ENCODE peak calls at places on chromosomes 2 and 18, in seven cellular contexts. R is AG04449, V is progenitor cell of endocrine pancreas, N is left ventricle myocardium inferior, P is RWPE2, X is GM13976, U is A549. E is an unnamed sample.

GRCh38 chr2:39919511-39920317 is 140.7 kb upstream of the THUMPD2 start:
- DNase-seq in R (no peak), V (no peak), N (no peak), P (no peak), X (no peak), U (no peak), E (no peak)

GRCh38 chr2:159211447-159212396 is 74.8 kb downstream of the WDSUB1 start:
- DNase-seq in R (no peak), V (no peak), N (no peak), P (no peak), X (no peak), U (no peak), E (no peak)

GRCh38 chr2:144480257-144480656 is 39.7 kb downstream of the ZEB2 start:
- DNase-seq in R (peak), V (no peak), N (no peak), P (no peak), X (no peak), U (no peak), E (no peak)

GRCh38 chr18:12306752-12307151 is 1.3 kb upstream of the TUBB6 start:
- DNase-seq in R (no peak), V (no peak), N (no peak), P (no peak), X (no peak), U (no peak), E (no peak)

GRCh38 chr2:177598321-177598922 is 205.8 kb downstream of the AGPS start:
- DNase-seq in R (no peak), V (no peak), N (peak), P (no peak), X (no peak), U (no peak), E (peak)

GRCh38 chr18:32301976-32302743 is 112.3 kb downstream of the MEP1B start:
- DNase-seq in R (no peak), V (no peak), N (no peak), P (no peak), X (peak), U (peak), E (no peak)

GRCh38 chr2:144242311-144242710 is 277.6 kb downstream of the ZEB2 start:
- DNase-seq in R (no peak), V (no peak), N (no peak), P (no peak), X (no peak), U (no peak), E (no peak)

GRCh38 chr2:105371810-105372209 is 27.0 kb downstream of the FHL2 start:
- DNase-seq in R (no peak), V (no peak), N (no peak), P (no peak), X (no peak), U (no peak), E (no peak)

GRCh38 chr2:218716070-218716469 is 5.4 kb downstream of the TTLL4 start:
- DNase-seq in R (no peak), V (no peak), N (no peak), P (no peak), X (no peak), U (no peak), E (no peak)

GRCh38 chr18:57595347-57595746 is 8.8 kb upstream of the FECH start:
- DNase-seq in R (no peak), V (no peak), N (no peak), P (no peak), X (no peak), U (no peak), E (no peak)

GRCh38 chr2:88601302-88601701 is 26.0 kb downstream of the EIF2AK3 start:
- DNase-seq in R (no peak), V (no peak), N (no peak), P (no peak), X (no peak), U (no peak), E (no peak)

GRCh38 chr2:183488421-183488820 is 364.2 kb downstream of the NUP35 start:
- DNase-seq in R (no peak), V (no peak), N (no peak), P (no peak), X (no peak), U (no peak), E (no peak)

GRCh38 chr2:56184500-56184996 is 758 bp downstream of the CCDC85A start:
- DNase-seq in R (no peak), V (peak), N (no peak), P (peak), X (peak), U (peak), E (no peak)

GRCh38 chr18:39946623-39947061 is 2008.4 kb upstream of the PIK3C3 start:
- DNase-seq in R (peak), V (no peak), N (no peak), P (peak), X (no peak), U (peak), E (no peak)

GRCh38 chr2:158578703-158579330 is 122.1 kb downstream of the PKP4 start:
- DNase-seq in R (no peak), V (no peak), N (no peak), P (no peak), X (peak), U (no peak), E (no peak)

GRCh38 chr2:165203689-165204559 is at the start of gene SCN3A:
- DNase-seq in R (no peak), V (no peak), N (no peak), P (no peak), X (no peak), U (peak), E (no peak)

GRCh38 chr18:59990121-59990818 is 90.5 kb downstream of the PMAIP1 start:
- DNase-seq in R (no peak), V (no peak), N (no peak), P (no peak), X (no peak), U (no peak), E (no peak)

GRCh38 chr2:206614825-206615224 is 27.5 kb upstream of the FAM237A start:
- DNase-seq in R (no peak), V (no peak), N (no peak), P (no peak), X (no peak), U (peak), E (no peak)

GRCh38 chr2:215189393-215189792 is 51.0 kb upstream of the ABCA12 start:
- DNase-seq in R (no peak), V (no peak), N (no peak), P (peak), X (no peak), U (no peak), E (no peak)

GRCh38 chr2:118731396-118731795 is 116.1 kb downstream of the EN1 start:
- DNase-seq in R (no peak), V (no peak), N (no peak), P (no peak), X (no peak), U (no peak), E (no peak)

GRCh38 chr2:236569593-236569973 is at the start of gene ACKR3:
- DNase-seq in R (peak), V (peak), N (peak), P (no peak), X (peak), U (peak), E (peak)

GRCh38 chr2:230938516-230939065 is 13.5 kb upstream of the GPR55 start:
- DNase-seq in R (no peak), V (no peak), N (no peak), P (no peak), X (no peak), U (no peak), E (no peak)

GRCh38 chr2:143646271-143646670 is 517.1 kb downstream of the ARHGAP15 start:
- DNase-seq in R (no peak), V (no peak), N (no peak), P (no peak), X (no peak), U (no peak), E (no peak)

GRCh38 chr2:206423147-206423546 is 20.2 kb upstream of the ADAM23 start:
- DNase-seq in R (no peak), V (no peak), N (no peak), P (no peak), X (no peak), U (peak), E (no peak)

GRCh38 chr2:216713691-216714411 is 18.5 kb upstream of the IGFBP5 start:
- DNase-seq in R (peak), V (no peak), N (peak), P (peak), X (no peak), U (peak), E (peak)

GRCh38 chr18:38290229-38290628 is 724.6 kb upstream of the CELF4 start:
- DNase-seq in R (no peak), V (no peak), N (no peak), P (no peak), X (no peak), U (no peak), E (no peak)

GRCh38 chr2:144686518-144687215 is 166.7 kb upstream of the ZEB2 start:
- DNase-seq in R (no peak), V (no peak), N (no peak), P (no peak), X (no peak), U (no peak), E (no peak)

GRCh38 chr18:3661121-3661520 is 211.1 kb downstream of the TGIF1 start:
- DNase-seq in R (no peak), V (no peak), N (no peak), P (no peak), X (no peak), U (no peak), E (no peak)

GRCh38 chr2:190121971-190122370 is 59.4 kb upstream of the MSTN start:
- DNase-seq in R (no peak), V (no peak), N (no peak), P (no peak), X (peak), U (peak), E (no peak)

GRCh38 chr2:190123956-190124355 is 61.4 kb upstream of the MSTN start:
- DNase-seq in R (no peak), V (no peak), N (no peak), P (no peak), X (no peak), U (no peak), E (no peak)

GRCh38 chr2:190129421-190130199 is 67.1 kb upstream of the MSTN start:
- DNase-seq in R (no peak), V (no peak), N (no peak), P (no peak), X (no peak), U (no peak), E (no peak)

GRCh38 chr2:190127651-190128050 is 65.1 kb upstream of the MSTN start:
- DNase-seq in R (no peak), V (no peak), N (no peak), P (no peak), X (no peak), U (no peak), E (no peak)

GRCh38 chr2:190126758-190127157 is 64.2 kb upstream of the MSTN start:
- DNase-seq in R (no peak), V (no peak), N (no peak), P (no peak), X (no peak), U (no peak), E (no peak)
- TF ChIP-seq CTCF in R (no peak), V (no peak), N (no peak), P (no peak), X (no peak), U (no peak), E (no peak)

GRCh38 chr18:13416848-13417247 is 198.3 kb downstream of the LDLRAD4 start:
- DNase-seq in R (no peak), V (no peak), N (no peak), P (no peak), X (no peak), U (no peak), E (no peak)
- TF ChIP-seq CTCF in R (no peak), V (no peak), N (no peak), P (no peak), X (no peak), U (no peak), E (no peak)

DNA sequence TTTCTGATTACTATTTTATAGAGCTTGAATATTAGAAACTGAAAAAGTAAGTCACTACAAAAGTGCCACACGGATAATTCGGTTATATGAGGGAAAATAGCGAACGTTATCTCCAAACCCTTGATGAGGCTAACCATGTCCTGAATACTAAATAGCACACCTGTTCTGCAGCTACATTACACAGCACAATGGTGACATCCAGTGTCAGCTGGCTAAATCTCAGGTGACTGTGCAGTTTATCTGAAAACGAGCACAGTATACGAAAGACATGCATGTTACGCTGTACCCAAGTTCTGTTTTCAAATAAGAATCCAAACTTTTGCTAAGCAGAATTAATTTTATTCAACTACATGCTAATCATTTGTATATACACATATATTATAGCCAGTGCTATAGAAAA is 9.0 kb downstream of the CCDC68 start:
- DNase-seq in R (no peak), V (no peak), N (no peak), P (no peak), X (no peak), U (no peak), E (no peak)
- TF ChIP-seq CTCF in R (no peak), V (peak), N (no peak), P (peak), X (no peak), U (peak), E (no peak)

DNA sequence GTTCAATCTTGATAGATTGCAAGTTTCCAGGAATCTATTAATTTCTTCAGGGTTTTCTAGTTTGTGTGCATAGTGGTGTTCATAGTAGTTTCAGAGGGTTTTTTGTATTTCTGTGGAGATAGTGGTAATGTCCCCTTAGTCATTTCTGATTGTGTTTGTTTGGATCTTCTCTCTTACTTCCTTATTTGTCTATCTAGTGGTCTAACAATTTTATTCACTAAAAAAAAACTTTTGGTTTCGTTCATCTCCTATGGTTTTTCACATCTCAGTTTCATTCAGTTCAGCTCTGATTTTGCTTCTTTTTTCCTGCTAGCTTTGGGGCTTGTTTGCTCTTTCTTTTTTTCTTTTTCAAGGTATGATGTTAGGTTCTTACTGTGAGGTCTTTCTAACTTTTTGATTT is 94.5 kb downstream of the SNTG2 start:
- DNase-seq in R (no peak), V (no peak), N (no peak), P (no peak), X (no peak), U (no peak), E (no peak)
- TF ChIP-seq CTCF in R (no peak), V (no peak), N (no peak), P (no peak), X (no peak), U (no peak), E (no peak)

GRCh38 chr2:526918-527317 is 150.3 kb downstream of the TMEM18 start:
- DNase-seq in R (no peak), V (no peak), N (no peak), P (no peak), X (no peak), U (no peak), E (no peak)

GRCh38 chr2:527581-527980 is 149.6 kb downstream of the TMEM18 start:
- DNase-seq in R (no peak), V (no peak), N (no peak), P (no peak), X (no peak), U (no peak), E (no peak)

GRCh38 chr2:529852-530251 is 147.4 kb downstream of the TMEM18 start:
- DNase-seq in R (no peak), V (no peak), N (no peak), P (no peak), X (no peak), U (no peak), E (no peak)

GRCh38 chr2:525611-526010 is 151.6 kb downstream of the TMEM18 start:
- DNase-seq in R (no peak), V (no peak), N (no peak), P (no peak), X (no peak), U (no peak), E (no peak)

DNA sequence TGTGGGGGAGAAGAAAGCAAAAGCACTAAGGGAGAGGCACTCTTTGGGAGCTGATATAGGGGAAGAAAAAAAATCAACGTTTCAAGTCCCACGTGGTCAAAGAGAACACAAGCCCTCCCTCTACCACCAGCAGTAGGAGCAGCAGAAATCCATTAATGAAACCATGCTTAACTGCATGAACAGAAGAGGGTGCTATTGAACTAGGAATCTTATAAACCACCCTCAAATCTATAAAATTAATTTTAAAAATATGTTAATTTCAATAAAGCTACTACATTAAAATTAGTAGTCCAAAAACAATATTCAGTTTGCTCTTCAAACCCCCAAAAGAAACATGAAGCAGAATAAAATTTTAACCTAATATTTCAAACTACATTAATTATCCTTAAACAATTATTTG is 147.8 kb downstream of the TMEM18 start:
- DNase-seq in R (no peak), V (no peak), N (no peak), P (no peak), X (no peak), U (no peak), E (no peak)
- TF ChIP-seq CTCF in R (no peak), V (peak), N (no peak), P (peak), X (no peak), U (no peak), E (no peak)

DNA sequence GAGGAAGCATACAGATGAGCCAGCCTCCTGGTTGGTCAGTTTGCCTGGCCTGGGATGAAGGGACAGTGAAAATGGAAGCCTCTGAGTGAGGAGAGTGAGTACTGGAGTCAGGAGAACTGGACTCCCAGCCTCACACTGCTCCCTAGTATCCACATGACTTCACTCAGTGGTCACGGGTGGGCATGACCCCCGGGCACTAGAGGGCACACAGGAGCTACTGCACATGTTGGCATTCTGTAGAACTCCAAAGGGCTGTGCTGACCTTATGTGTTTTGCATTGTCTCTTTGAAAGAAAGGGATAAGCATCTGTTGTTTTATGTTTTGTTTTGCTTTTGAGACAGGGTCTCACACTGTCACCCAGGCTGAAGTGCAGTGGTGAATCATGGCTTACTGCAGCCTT is 23.7 kb downstream of the NCAPH start:
- DNase-seq in R (no peak), V (no peak), N (peak), P (no peak), X (no peak), U (no peak), E (no peak)
- TF ChIP-seq CTCF in R (no peak), V (peak), N (peak), P (peak), X (peak), U (peak), E (no peak)

GRCh38 chr2:149797030-149797429 is 209.5 kb upstream of the MMADHC start:
- DNase-seq in R (no peak), V (no peak), N (no peak), P (no peak), X (no peak), U (no peak), E (no peak)

GRCh38 chr2:149800624-149801220 is 213.1 kb upstream of the MMADHC start:
- DNase-seq in R (no peak), V (no peak), N (no peak), P (no peak), X (no peak), U (no peak), E (no peak)

DNA sequence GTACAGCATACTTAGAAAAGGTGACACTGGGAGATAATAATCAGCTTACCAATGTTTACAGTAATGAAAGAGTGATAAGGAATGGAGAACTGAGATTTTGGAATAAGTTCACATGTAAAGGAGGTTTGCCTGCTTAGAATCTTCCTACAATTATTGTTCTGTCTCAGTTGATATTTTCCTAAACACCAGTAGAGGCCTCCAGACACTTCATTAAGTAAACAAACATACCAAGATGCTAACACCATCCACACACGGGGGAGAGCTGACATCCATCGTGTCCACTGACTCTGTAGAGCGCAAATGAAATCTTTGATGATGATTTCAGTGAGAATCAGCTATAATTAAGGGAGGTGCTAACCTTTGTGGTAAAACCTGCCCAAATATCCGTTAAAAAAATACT is 211.7 kb upstream of the MMADHC start:
- DNase-seq in R (no peak), V (no peak), N (no peak), P (no peak), X (no peak), U (no peak), E (no peak)
- TF ChIP-seq CTCF in R (no peak), V (no peak), N (peak), P (peak), X (no peak), U (peak), E (peak)

DNA sequence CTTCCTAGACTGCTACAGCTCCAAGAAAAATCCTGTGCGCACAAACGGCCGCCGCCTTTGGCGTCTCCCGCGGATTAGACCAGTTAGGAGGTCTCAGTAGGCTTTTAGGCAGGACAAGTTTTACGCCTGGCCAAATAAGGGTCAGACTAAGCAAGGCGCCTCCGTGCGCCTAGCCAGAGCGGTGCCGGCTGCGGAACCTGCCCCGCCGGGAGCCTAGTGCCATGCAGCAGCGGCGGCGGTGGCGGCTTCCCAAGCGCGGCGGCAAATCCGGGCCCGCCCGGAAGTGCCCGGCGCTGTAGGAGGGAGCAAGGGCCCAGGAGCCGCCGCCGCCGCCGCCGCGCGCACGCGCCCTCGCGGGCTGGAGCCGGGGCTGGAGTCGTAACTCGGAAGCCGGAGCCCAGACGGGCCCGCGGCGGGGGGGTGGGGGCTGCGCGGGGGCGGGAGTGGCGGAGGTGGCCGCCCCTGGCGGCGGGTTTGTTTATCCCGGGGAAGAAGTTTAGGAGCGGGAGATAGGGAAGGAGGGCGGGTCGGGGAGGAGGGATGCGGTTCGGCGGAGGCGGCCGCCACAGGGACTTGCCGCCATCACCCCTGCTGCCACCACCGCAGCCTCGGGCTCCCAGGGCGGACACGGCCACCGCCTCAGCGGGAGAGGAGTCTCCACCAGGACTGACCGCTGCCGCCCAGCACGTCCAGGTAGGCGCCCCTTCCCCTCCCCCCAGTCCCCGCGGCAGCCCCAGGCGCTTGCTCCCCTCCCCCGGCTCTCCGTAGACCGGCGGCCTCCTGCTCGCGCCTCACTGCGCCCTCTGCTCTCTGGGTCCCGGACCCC is at the start of gene SPOPL:
- DNase-seq in R (no peak), V (peak), N (peak), P (peak), X (peak), U (peak), E (peak)
- TF ChIP-seq CTCF in R (no peak), V (peak), N (peak), P (peak), X (no peak), U (no peak), E (peak)

GRCh38 chr2:226902041-226902972 is 66.5 kb downstream of the RHBDD1 start:
- DNase-seq in R (no peak), V (no peak), N (no peak), P (no peak), X (no peak), U (no peak), E (no peak)
- TF ChIP-seq CTCF in R (no peak), V (no peak), N (no peak), P (no peak), X (no peak), U (no peak), E (no peak)

E was measured in tibial artery.